ENCODE peak calls at places on chromosomes 12 and 14, in seven cellular contexts. W, N, C, K, L, R and V are unnamed samples.

GRCh38 chr14:103656031-103656757 is 27.2 kb downstream of the KLC1 start:
- DNase-seq in W (no peak), N (no peak), C (no peak), K (no peak), L (no peak), R (no peak), V (no peak)

GRCh38 chr12:120639771-120640721 is at the start of gene CABP1:
- DNase-seq in W (no peak), N (no peak), C (no peak), K (peak; percentile 72), L (peak; percentile 20), R (peak; percentile 82), V (peak; percentile 41)

GRCh38 chr14:100898465-100898864 is 5.1 kb downstream of the RTL1 start:
- DNase-seq in W (no peak), N (no peak), C (no peak), K (no peak), L (no peak), R (no peak), V (no peak)

GRCh38 chr12:99260597-99260996 is 387.0 kb upstream of the GARIN6 start:
- DNase-seq in W (no peak), N (no peak), C (no peak), K (no peak), L (no peak), R (no peak), V (no peak)

GRCh38 chr12:39105111-39105510 is 199.7 kb upstream of the CPNE8 start:
- DNase-seq in W (no peak), N (no peak), C (no peak), K (no peak), L (no peak), R (no peak), V (no peak)

GRCh38 chr14:66508846-66509621 is 1.1 kb downstream of the GPHN start:
- DNase-seq in W (no peak), N (peak; percentile 64), C (peak; percentile 38), K (peak; percentile 51), L (peak; percentile 53), R (no peak), V (no peak)

GRCh38 chr14:69485261-69485660 is 733 bp downstream of the PLEKHD1 start:
- DNase-seq in W (no peak), N (no peak), C (no peak), K (no peak), L (no peak), R (no peak), V (no peak)

GRCh38 chr12:6229823-6230222 is 29.6 kb downstream of the CD9 start:
- DNase-seq in W (peak; percentile 57), N (no peak), C (peak; percentile 81), K (no peak), L (peak; percentile 74), R (no peak), V (no peak)

GRCh38 chr12:76878899-76879709 is at the start of gene CSRP2:
- DNase-seq in W (no peak), N (peak; percentile 67), C (peak; percentile 97), K (peak; percentile 70), L (peak; percentile 93), R (peak; percentile 54), V (peak; percentile 56)